ENCODE peak calls at places on chromosomes 5 and 9, in six cellular contexts. A is IMR-90; D is Caco-2; M is CD4-positive, alpha-beta memory T cell; G is CD8-positive, alpha-beta memory T cell; V is HCT116. F is an unnamed sample.

GRCh38 chr9:107020040-107020530 is 157.1 kb downstream of the ZNF462 start:
- DNase-seq in M (no peak), A (peak; percentile 96), V (no peak), G (no peak), D (no peak), F (no peak)

GRCh38 chr9:78601957-78602565 is 305.1 kb downstream of the PSAT1 start:
- DNase-seq in V (peak; percentile 22), M (no peak), A (peak; percentile 66), G (no peak), D (peak; percentile 2), F (peak; percentile 16)

GRCh38 chr9:80664327-80665210 is 1024.8 kb downstream of the TLE1 start:
- DNase-seq in V (no peak), G (no peak), D (no peak), A (peak; percentile 21), M (no peak), F (no peak)

GRCh38 chr5:90055831-90056328 is 353.7 kb downstream of the CETN3 start:
- DNase-seq in V (no peak), D (peak; percentile 60), A (peak; percentile 21), M (no peak), G (no peak), F (no peak)

GRCh38 chr5:37615184-37615583 is 224.7 kb downstream of the GDNF start:
- DNase-seq in D (no peak), G (no peak), V (no peak), M (no peak), A (peak; percentile 86), F (no peak)

GRCh38 chr5:10106806-10107205 is 142.9 kb downstream of the ATPSCKMT start:
- DNase-seq in V (no peak), D (no peak), M (no peak), G (no peak), A (peak; percentile 23), F (no peak)

GRCh38 chr5:68304421-68305052 is 89.0 kb downstream of the PIK3R1 start:
- DNase-seq in D (no peak), G (no peak), M (no peak), V (no peak), A (no peak), F (no peak)

GRCh38 chr5:168529361-168530234 is 493 bp downstream of the FBLL1 start:
- DNase-seq in V (no peak), D (no peak), A (no peak), G (no peak), M (no peak), F (no peak)

GRCh38 chr9:114592356-114592755 is 4.8 kb downstream of the ATP6V1G1 start:
- DNase-seq in M (peak; percentile 79), V (no peak), D (no peak), G (peak; percentile 67), A (peak; percentile 49), F (no peak)

GRCh38 chr5:107604990-107605389 is 65.7 kb downstream of the EFNA5 start:
- DNase-seq in V (no peak), A (peak; percentile 37), M (no peak), D (no peak), G (no peak), F (no peak)

GRCh38 chr5:157460921-157461792 is 1.1 kb downstream of the NIPAL4 start:
- DNase-seq in G (no peak), A (no peak), M (no peak), D (no peak), V (no peak), F (no peak)
- H3K4me3 ChIP-seq in G (no peak overlapping the region), A (no peak overlapping the region), M (no peak overlapping the region), D (no peak overlapping the region), V (no peak overlapping the region), F (no peak overlapping the region)

DNA sequence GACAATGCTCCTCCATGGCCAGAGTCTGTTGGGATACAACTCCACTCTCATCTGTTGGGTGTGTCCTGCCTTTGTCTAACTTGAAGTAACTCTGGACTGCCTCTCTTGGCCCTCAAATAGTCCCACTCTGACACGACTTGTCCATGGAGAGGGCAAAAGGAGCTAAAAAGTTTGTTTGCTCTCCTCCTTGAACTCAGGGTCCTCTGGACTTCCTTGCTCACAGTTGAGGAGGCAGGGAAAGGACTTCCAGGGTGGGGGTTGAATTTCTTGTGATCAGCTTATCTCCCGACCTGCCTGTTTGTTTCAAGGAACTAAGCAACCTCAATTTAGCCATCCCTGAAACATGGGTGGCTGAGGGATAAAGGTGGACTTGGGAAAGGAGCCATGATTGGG is 11.7 kb downstream of the DNAJB5 start:
- DNase-seq in D (no peak), G (no peak), V (no peak), M (no peak), A (no peak), F (no peak)
- H3K4me3 ChIP-seq in D (no peak overlapping the region), G (no peak overlapping the region), V (no peak overlapping the region), M (no peak overlapping the region), A (no peak overlapping the region), F (no peak overlapping the region)

GRCh38 chr9:112913326-112913725 is 22.6 kb upstream of the SLC46A2 start:
- DNase-seq in M (no peak), V (no peak), A (no peak), G (no peak), D (no peak), F (no peak)

GRCh38 chr9:112921549-112921948 is 30.9 kb upstream of the SLC46A2 start:
- DNase-seq in V (peak; percentile 22), M (no peak), A (peak; percentile 63), G (no peak), D (peak; percentile 37), F (peak; percentile 6)

GRCh38 chr9:112917027-112917986 is 26.6 kb upstream of the SLC46A2 start:
- DNase-seq in D (peak; percentile 24), V (peak; percentile 27), G (no peak), A (no peak), M (no peak), F (no peak)

GRCh38 chr9:112914524-112914923 is 23.8 kb upstream of the SLC46A2 start:
- DNase-seq in A (no peak), V (no peak), M (no peak), D (no peak), G (no peak), F (no peak)

GRCh38 chr9:112917987-112918362 is 27.3 kb upstream of the SLC46A2 start:
- DNase-seq in D (no peak), M (no peak), V (no peak), G (no peak), A (no peak), F (no peak)
- H3K4me3 ChIP-seq in D (no peak overlapping the region), M (no peak overlapping the region), V (no peak overlapping the region), G (no peak overlapping the region), A (no peak overlapping the region), F (no peak overlapping the region)

GRCh38 chr5:131417240-131417869 is 153.5 kb downstream of the CDC42SE2 start:
- DNase-seq in M (peak; percentile 78), V (peak; percentile 37), D (peak; percentile 75), A (peak; percentile 71), G (peak; percentile 62), F (peak; percentile 75)
- H3K4me3 ChIP-seq in M (no peak overlapping the region), V (no peak overlapping the region), D (no peak overlapping the region), A (no peak overlapping the region), G (no peak overlapping the region), F (no peak overlapping the region)

GRCh38 chr5:83475540-83476469 is 4.3 kb downstream of the VCAN start:
- DNase-seq in M (no peak), G (no peak), A (peak; percentile 92), D (peak; percentile 45), V (no peak), F (no peak)
- H3K4me3 ChIP-seq in M (no peak overlapping the region), G (no peak overlapping the region), A (peak overlapping the region; percentile 56), D (no peak overlapping the region), V (peak overlapping the region; percentile 62), F (no peak overlapping the region)

DNA sequence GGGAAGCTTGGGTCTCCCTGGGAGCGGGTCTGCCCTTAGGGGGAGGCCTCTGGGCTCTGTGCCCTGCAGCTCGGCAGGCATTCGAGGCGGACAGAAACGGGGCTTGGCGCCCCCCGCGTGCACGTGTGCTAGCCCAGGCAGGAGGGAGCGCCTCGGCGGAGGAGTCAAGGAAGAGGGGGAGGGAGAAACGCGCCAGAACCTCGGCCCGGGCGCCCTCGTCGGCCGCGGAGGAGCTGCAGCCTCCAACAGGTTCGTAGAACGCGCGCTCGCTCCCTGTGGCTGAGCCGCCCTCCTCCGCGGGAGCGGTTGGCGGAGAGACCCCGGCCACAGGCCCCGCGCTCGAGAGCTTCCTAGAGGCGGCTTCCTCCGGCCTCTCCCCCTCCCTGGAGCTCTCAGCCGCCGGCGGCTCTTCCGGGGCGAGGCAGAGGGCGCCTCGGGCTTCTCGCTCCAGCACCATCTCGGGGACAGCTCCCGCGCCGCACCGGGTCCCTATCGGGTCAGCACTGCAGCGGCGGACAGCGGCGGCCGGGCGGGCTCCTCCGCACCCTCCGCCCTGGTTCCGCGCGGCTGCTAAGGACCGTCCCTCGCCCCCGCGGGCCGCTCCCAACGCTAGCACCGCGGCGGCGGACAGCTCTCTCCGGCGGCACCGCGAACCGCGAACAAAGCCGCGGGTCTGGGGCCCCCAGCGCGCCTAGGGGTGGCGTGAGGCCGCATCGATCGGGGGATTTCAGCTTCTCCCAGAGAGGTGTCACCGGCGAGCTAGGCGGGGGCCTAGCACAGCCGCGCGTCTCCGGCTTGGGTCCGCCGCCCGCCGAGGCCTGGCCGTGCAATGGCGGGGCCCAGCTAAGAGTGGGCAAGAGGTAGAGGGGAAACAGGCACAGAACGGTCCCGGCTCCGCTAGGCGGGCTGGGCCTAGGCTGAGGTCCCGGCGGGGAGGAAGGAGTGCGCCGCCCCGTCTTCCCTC is 74.6 kb upstream of the CPLX2 start:
- DNase-seq in M (peak; percentile 83), G (peak; percentile 70), V (peak; percentile 33), D (peak; percentile 95), A (peak; percentile 74), F (no peak)
- H3K4me3 ChIP-seq in M (no peak overlapping the region), G (no peak overlapping the region), V (peak overlapping the region; percentile 26), D (peak overlapping the region; percentile 29), A (no peak overlapping the region), F (no peak overlapping the region)

GRCh38 chr5:173316463-173317020 is 11.7 kb downstream of the STC2 start:
- DNase-seq in A (no peak), V (no peak), G (no peak), M (no peak), D (no peak), F (no peak)
- H3K4me3 ChIP-seq in A (no peak overlapping the region), V (no peak overlapping the region), G (no peak overlapping the region), M (no peak overlapping the region), D (no peak overlapping the region), F (peak overlapping the region; percentile 64)

GRCh38 chr5:75235711-75236110 is 967 bp downstream of the ANKRD31 start:
- DNase-seq in M (no peak), V (no peak), D (no peak), A (no peak), G (no peak), F (no peak)
- H3K4me3 ChIP-seq in M (no peak overlapping the region), V (peak overlapping the region; percentile 58), D (peak overlapping the region; percentile 91), A (no peak overlapping the region), G (no peak overlapping the region), F (no peak overlapping the region)

GRCh38 chr9:130282000-130282700 is 16.6 kb downstream of the HMCN2 start:
- DNase-seq in V (no peak), G (no peak), A (no peak), D (no peak), M (no peak), F (no peak)
- H3K4me3 ChIP-seq in V (no peak overlapping the region), G (no peak overlapping the region), A (no peak overlapping the region), D (no peak overlapping the region), M (no peak overlapping the region), F (no peak overlapping the region)

F was measured in SK-N-MC.